ENCODE peak calls at places on chromosomes 3 and 15, in nine cellular contexts. R, G, U, P, O, S, I, C and K are unnamed samples.

GRCh38 chr3:170811515-170811914 is 58.5 kb downstream of the RPL22L1 start:
- DNase-seq in I (no peak), S (no peak), R (no peak), P (no peak), G (no peak), U (no peak), C (no peak), O (no peak), K (no peak)

GRCh38 chr3:157844770-157845522 is 261.3 kb downstream of the SHOX2 start:
- DNase-seq in R (no peak), O (peak), P (no peak), S (no peak), G (no peak), C (no peak), U (no peak), I (no peak), K (no peak)

GRCh38 chr15:34737379-34737928 is 17.3 kb downstream of the GJD2 start:
- DNase-seq in U (no peak), G (no peak), S (no peak), P (no peak), O (no peak), C (no peak), I (no peak), R (no peak), K (no peak)

GRCh38 chr3:31610700-31611275 is 78.1 kb downstream of the STT3B start:
- DNase-seq in O (peak), I (no peak), R (no peak), P (no peak), U (peak), G (no peak), C (no peak), S (no peak), K (no peak)

GRCh38 chr15:74723754-74724334 is 1.5 kb downstream of the CYP1A1 start:
- DNase-seq in G (no peak), S (peak), U (peak), C (peak), I (no peak), O (peak), R (no peak), P (peak), K (no peak)

GRCh38 chr3:53158700-53159414 is 2.2 kb upstream of the PRKCD start:
- DNase-seq in I (no peak), G (no peak), S (no peak), U (no peak), O (peak), R (no peak), C (no peak), P (no peak), K (no peak)

GRCh38 chr3:177306252-177306651 is 109.0 kb upstream of the TBL1XR1 start:
- DNase-seq in O (no peak), C (no peak), P (no peak), R (no peak), G (no peak), U (no peak), S (no peak), I (no peak), K (no peak)

GRCh38 chr3:172070799-172071198 is 31.4 kb downstream of the FNDC3B start:
- DNase-seq in P (no peak), U (no peak), G (no peak), S (no peak), R (no peak), C (no peak), I (no peak), O (no peak), K (no peak)

GRCh38 chr15:78715930-78716329 is 74.9 kb upstream of the CHRNB4 start:
- DNase-seq in C (no peak), O (no peak), S (no peak), P (no peak), U (no peak), I (no peak), R (no peak), G (no peak), K (no peak)

GRCh38 chr15:84797212-84797611 is 19.9 kb upstream of the ALPK3 start:
- DNase-seq in G (no peak), I (no peak), U (no peak), O (no peak), R (no peak), C (no peak), P (no peak), S (no peak), K (no peak)

GRCh38 chr3:126051741-126052140 is 32.2 kb downstream of the SLC41A3 start:
- DNase-seq in R (no peak), I (no peak), C (no peak), S (no peak), G (no peak), U (no peak), P (no peak), O (no peak), K (no peak)

GRCh38 chr3:186826316-186826977 is 16.1 kb upstream of the ADIPOQ start:
- DNase-seq in I (no peak), G (no peak), C (no peak), R (no peak), P (no peak), S (peak), O (no peak), U (peak), K (no peak)

GRCh38 chr15:22956257-22956979 is 23.8 kb downstream of the CYFIP1 start:
- DNase-seq in S (peak), I (no peak), P (no peak), R (no peak), U (no peak), C (no peak), O (no peak), G (no peak), K (no peak)

GRCh38 chr15:28943146-28943545 is 57.4 kb downstream of the APBA2 start:
- DNase-seq in G (no peak), I (no peak), P (no peak), S (no peak), C (no peak), R (no peak), U (no peak), O (no peak), K (no peak)

GRCh38 chr15:26974120-26974780 is 3.3 kb downstream of the GABRG3 start:
- DNase-seq in U (peak), P (peak), C (peak), R (no peak), S (peak), G (no peak), O (peak), I (no peak), K (no peak)

GRCh38 chr3:146503459-146504202 is 34.3 kb upstream of the PLSCR2 start:
- DNase-seq in P (no peak), S (no peak), U (no peak), O (peak), R (no peak), I (peak), C (no peak), G (no peak), K (peak)

GRCh38 chr15:72902245-72902928 is 118.8 kb upstream of the ADPGK start:
- DNase-seq in P (no peak), G (peak), I (peak), R (no peak), S (no peak), C (no peak), U (no peak), O (no peak), K (no peak)

GRCh38 chr3:23966308-23966707 is 21.2 kb downstream of the NR1D2 start:
- DNase-seq in G (no peak), I (no peak), R (no peak), U (no peak), C (no peak), O (no peak), S (no peak), P (no peak), K (no peak)

GRCh38 chr15:61715082-61715481 is 345.2 kb downstream of the VPS13C start:
- DNase-seq in O (peak), U (no peak), P (no peak), C (no peak), R (no peak), G (no peak), S (no peak), I (no peak), K (no peak)